ENCODE peak calls at places on chromosomes 3 and 15, in nine cellular contexts. Z is cardiac muscle cell, Q is K562, J is testis, T is right atrium auricular region, E is hepatocyte, O is kidney, W is lower lobe of right lung, V is IMR-90. D is an unnamed sample. For H3K4me1, the result is how much of the 10 kb centered on the place peaks cover.

GRCh38 chr3:141690366-141691072 is 47.6 kb upstream of the RNF7 start:
- DNase-seq in Z (no peak), Q (no peak), J (no peak), T (no peak), E (no peak), O (no peak), W (no peak), V (peak), D (no peak)

GRCh38 chr15:34436126-34436955 is 1.3 kb downstream of the GOLGA8A start:
- DNase-seq in Z (no peak), Q (peak), J (no peak), T (no peak), E (no peak), O (peak), W (no peak), V (no peak), D (no peak)

GRCh38 chr3:98596902-98597500 is 3.6 kb upstream of the CPOX start:
- DNase-seq in Z (peak), Q (peak), J (no peak), T (no peak), E (peak), O (no peak), W (no peak), V (peak), D (no peak)

GRCh38 chr15:60009124-60009523 is 5.0 kb downstream of the FOXB1 start:
- DNase-seq in Z (no peak), Q (no peak), J (no peak), T (no peak), E (no peak), O (no peak), W (no peak), V (no peak), D (no peak)

GRCh38 chr3:23712656-23713559 is 92.8 kb upstream of the UBE2E1 start:
- DNase-seq in Z (peak), Q (peak), J (peak), T (peak), E (peak), O (no peak), W (no peak), V (peak), D (peak)

GRCh38 chr3:103388214-103388613 is 953.4 kb downstream of the ZPLD1 start:
- DNase-seq in Z (no peak), Q (no peak), J (no peak), T (no peak), E (no peak), O (no peak), W (no peak), V (peak), D (no peak)

GRCh38 chr3:114632757-114633424 is 339.1 kb downstream of the TIGIT start:
- DNase-seq in Z (no peak), Q (no peak), J (no peak), T (no peak), E (no peak), O (no peak), W (no peak), V (no peak), D (no peak)

GRCh38 chr15:68469162-68470048 is 37.4 kb upstream of the ITGA11 start:
- DNase-seq in Z (no peak), Q (no peak), J (no peak), T (no peak), E (no peak), O (no peak), W (no peak), V (no peak), D (no peak)

GRCh38 chr3:149368201-149368849 is 9.1 kb downstream of the TM4SF1 start:
- DNase-seq in Z (no peak), Q (no peak), J (no peak), T (no peak), E (no peak), O (no peak), W (no peak), V (peak), D (no peak)

GRCh38 chr3:165696496-165696895 is 140.7 kb downstream of the BCHE start:
- DNase-seq in Z (no peak), Q (no peak), J (no peak), T (no peak), E (no peak), O (no peak), W (no peak), V (no peak), D (no peak)

GRCh38 chr3:125386811-125387210 is 11.7 kb upstream of the ZNF148 start:
- DNase-seq in Z (peak), Q (no peak), J (no peak), T (no peak), E (no peak), O (no peak), W (no peak), V (peak), D (no peak)

GRCh38 chr3:170809021-170809974 is 60.7 kb downstream of the RPL22L1 start:
- DNase-seq in Z (peak), Q (peak), J (peak), T (no peak), E (peak), O (no peak), W (no peak), V (peak), D (peak)

GRCh38 chr15:45134046-45134445 is 4.3 kb downstream of the DUOX1 start:
- DNase-seq in Z (no peak), Q (no peak), J (no peak), T (no peak), E (no peak), O (no peak), W (peak), V (no peak), D (no peak)

GRCh38 chr15:59885832-59886231 is 118.3 kb upstream of the FOXB1 start:
- DNase-seq in Z (peak), Q (no peak), J (no peak), T (no peak), E (peak), O (no peak), W (no peak), V (no peak), D (no peak)

GRCh38 chr3:14456794-14457193 is 54.4 kb downstream of the SLC6A6 start:
- DNase-seq in Z (no peak), Q (no peak), J (no peak), T (no peak), E (no peak), O (no peak), W (no peak), V (no peak), D (no peak)

GRCh38 chr15:55775316-55775715 is 32.4 kb upstream of the PRTG start:
- DNase-seq in Z (no peak), Q (no peak), J (no peak), T (no peak), E (peak), O (no peak), W (no peak), V (no peak), D (peak)

GRCh38 chr15:55108858-55109518 is 87.8 kb downstream of the RSL24D1 start:
- DNase-seq in Z (peak), Q (peak), J (peak), T (peak), E (peak), O (peak), W (peak), V (peak), D (peak)

GRCh38 chr3:13647314-13648059 is 98.6 kb downstream of the FBLN2 start:
- DNase-seq in Z (peak), Q (no peak), J (no peak), T (no peak), E (no peak), O (no peak), W (no peak), V (peak), D (no peak)

GRCh38 chr15:44243829-44244228 is 44.7 kb upstream of the GOLM2 start:
- DNase-seq in Z (no peak), Q (no peak), J (no peak), T (no peak), E (no peak), O (no peak), W (no peak), V (no peak), D (peak)

GRCh38 chr3:194306771-194307640 is 44.1 kb downstream of the CPN2 start:
- DNase-seq in Z (no peak), Q (no peak), J (no peak), T (no peak), E (no peak), O (no peak), W (no peak), V (no peak), D (no peak)

GRCh38 chr3:88057650-88058321 is 1.0 kb downstream of the CGGBP1 start:
- DNase-seq in Z (peak), Q (no peak), J (peak), T (no peak), E (peak), O (no peak), W (no peak), V (peak), D (no peak)

GRCh38 chr3:192835818-192836468 is 81.7 kb downstream of the MB21D2 start:
- DNase-seq in Z (peak), Q (no peak), J (no peak), T (no peak), E (no peak), O (no peak), W (peak), V (peak), D (no peak)

GRCh38 chr3:139975592-139976360 is 40.8 kb downstream of the CLSTN2 start:
- DNase-seq in Z (no peak), Q (no peak), J (no peak), T (no peak), E (no peak), O (no peak), W (no peak), V (no peak), D (no peak)

GRCh38 chr3:79517766-79518413 is 249.9 kb downstream of the ROBO1 start:
- DNase-seq in Z (peak), Q (peak), J (peak), T (no peak), E (peak), O (no peak), W (no peak), V (peak), D (peak)

GRCh38 chr3:122668930-122669730 is 11.5 kb upstream of the PARP14 start:
- DNase-seq in Z (peak), Q (no peak), J (no peak), T (no peak), E (peak), O (no peak), W (no peak), V (peak), D (peak)

GRCh38 chr3:194279701-194280360 is 71.3 kb downstream of the CPN2 start:
- DNase-seq in Z (no peak), Q (no peak), J (peak), T (peak), E (no peak), O (no peak), W (peak), V (no peak), D (no peak)

GRCh38 chr3:65348596-65348995 is 660.8 kb upstream of the ADAMTS9 start:
- DNase-seq in Z (peak), Q (no peak), J (no peak), T (no peak), E (peak), O (no peak), W (no peak), V (peak), D (no peak)

GRCh38 chr15:36844453-36845094 is 255.8 kb downstream of the MEIS2 start:
- DNase-seq in Z (peak), Q (no peak), J (no peak), T (no peak), E (peak), O (no peak), W (no peak), V (peak), D (no peak)

GRCh38 chr3:134378384-134378783 is 4.1 kb upstream of the AMOTL2 start:
- DNase-seq in Z (peak), Q (peak), J (peak), T (peak), E (peak), O (peak), W (peak), V (no peak), D (peak)

GRCh38 chr15:38623744-38624143 is 59.1 kb upstream of the RASGRP1 start:
- DNase-seq in Z (no peak), Q (no peak), J (peak), T (no peak), E (no peak), O (no peak), W (no peak), V (no peak), D (no peak)

GRCh38 chr3:152244156-152244888 is 24.4 kb upstream of the MBNL1 start:
- DNase-seq in Z (no peak), Q (peak), J (no peak), T (no peak), E (no peak), O (no peak), W (no peak), V (no peak), D (no peak)

GRCh38 chr15:70410371-70410975 is 312.8 kb upstream of the TLE3 start:
- DNase-seq in Z (no peak), Q (no peak), J (no peak), T (no peak), E (peak), O (no peak), W (no peak), V (no peak), D (no peak)

GRCh38 chr15:48946088-48946839 is 17.5 kb downstream of the SHC4 start:
- DNase-seq in Z (peak), Q (peak), J (peak), T (no peak), E (peak), O (no peak), W (no peak), V (peak), D (no peak)

GRCh38 chr3:11794927-11795326 is 51.8 kb downstream of the TAMM41 start:
- DNase-seq in Z (no peak), Q (no peak), J (no peak), T (no peak), E (no peak), O (no peak), W (no peak), V (no peak), D (no peak)

GRCh38 chr3:56691165-56692000 is 8.3 kb upstream of the TASOR start:
- DNase-seq in Z (no peak), Q (no peak), J (no peak), T (no peak), E (no peak), O (no peak), W (no peak), V (peak), D (no peak)

GRCh38 chr15:74800559-74801094 is 12.0 kb upstream of the LMAN1L start:
- DNase-seq in Z (no peak), Q (no peak), J (no peak), T (no peak), E (no peak), O (peak), W (peak), V (no peak), D (peak)
- H3K4me3 ChIP-seq in Z (no peak), Q (no peak), J (no peak), T (no peak), E (no peak), O (no peak), W (no peak), V (no peak), D (no peak)

DNA sequence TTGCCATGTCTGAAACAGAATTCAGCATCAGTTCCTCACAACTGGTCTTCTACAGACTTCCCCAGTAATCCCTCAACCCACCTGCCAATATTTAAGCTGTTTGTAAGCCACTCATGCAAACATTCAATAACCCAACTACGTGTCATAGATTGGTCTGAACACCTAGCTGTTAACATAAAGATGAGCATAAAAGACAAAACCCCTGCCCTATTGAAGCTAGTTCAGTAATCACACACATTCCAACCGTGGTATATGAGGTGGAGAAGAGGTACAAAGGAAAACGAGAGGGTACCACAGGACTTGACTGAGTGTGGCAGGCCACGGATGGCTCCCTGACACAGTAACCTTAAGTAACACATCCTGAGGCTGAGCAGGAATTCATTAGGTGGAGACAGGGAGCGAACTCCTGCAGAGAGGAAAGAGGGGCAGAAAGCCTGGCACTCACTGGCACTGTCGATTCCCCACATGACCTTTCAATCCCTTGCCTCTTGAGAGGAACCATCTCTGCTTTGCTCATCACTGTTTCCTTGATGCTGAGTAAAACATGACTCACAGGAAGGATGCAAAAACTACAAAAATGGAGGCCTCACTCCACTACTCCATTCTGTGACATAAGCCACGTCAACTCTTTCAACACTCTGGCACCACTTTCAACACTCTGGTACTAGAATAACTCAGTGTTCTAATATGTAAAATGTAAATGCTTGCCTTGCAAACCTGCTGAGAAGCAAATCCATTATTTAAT is 31.3 kb downstream of the RPN1 start:
- DNase-seq in Z (peak), Q (no peak), J (no peak), T (no peak), E (no peak), O (no peak), W (no peak), V (peak), D (no peak)
- H3K4me1 ChIP-seq in Z (under half), Q (under half), J (under half), T (under half), E (under half), O (under half), W (under half), V (under half), D (under half)

GRCh38 chr3:43865376-43865775 is 174.6 kb downstream of the ABHD5 start:
- DNase-seq in Z (no peak), Q (no peak), J (no peak), T (peak), E (no peak), O (no peak), W (no peak), V (no peak), D (no peak)
- TF ChIP-seq CTCF in Z (no peak), Q (no peak), J (no peak), T (no peak), E (no peak), O (no peak), W (no peak), V (no peak), D (no peak)

DNA sequence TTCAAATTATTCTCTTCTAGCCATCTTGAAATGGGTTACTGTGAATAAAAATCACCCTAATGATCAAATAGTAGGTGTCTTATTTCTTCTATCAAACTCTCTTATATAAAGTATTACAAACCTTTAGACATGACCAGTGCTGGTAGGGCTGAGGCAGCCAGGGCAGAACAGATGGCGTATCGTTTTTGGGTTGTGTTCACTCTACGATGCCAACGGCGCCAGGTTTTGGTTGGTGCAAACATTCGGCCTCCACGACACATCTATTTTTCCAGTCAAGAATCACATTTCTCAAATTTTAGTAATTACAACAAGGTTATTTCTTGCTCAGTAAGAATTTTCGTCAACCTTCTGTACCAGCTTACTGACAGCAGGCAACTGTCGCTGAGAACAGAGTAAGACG is 2.2 kb downstream of the RPL4 start:
- DNase-seq in Z (no peak), Q (no peak), J (peak), T (no peak), E (no peak), O (no peak), W (no peak), V (no peak), D (no peak)
- H3K4me3 ChIP-seq in Z (peak), Q (peak), J (no peak), T (no peak), E (no peak), O (no peak), W (peak), V (no peak), D (no peak)

DNA sequence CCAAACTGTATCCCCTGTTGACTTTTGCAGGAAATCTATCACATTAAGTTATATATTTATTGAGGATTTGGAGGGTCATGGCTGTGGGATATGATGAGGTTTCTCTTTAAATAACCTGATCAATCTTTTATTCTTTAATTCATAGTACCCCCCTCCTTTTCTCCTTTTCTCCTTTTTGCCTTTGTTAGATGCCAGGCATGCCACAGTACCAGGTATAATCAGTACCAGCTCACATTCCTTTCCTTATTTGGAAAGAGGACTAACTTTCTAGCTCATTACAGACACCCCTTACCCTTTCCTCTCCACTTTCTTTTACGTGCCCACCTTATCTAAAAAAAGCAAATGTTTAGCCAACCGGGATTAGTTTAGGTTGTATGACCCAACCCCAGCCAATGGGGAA is 326.4 kb upstream of the NAALADL2 start:
- DNase-seq in Z (no peak), Q (no peak), J (no peak), T (no peak), E (no peak), O (no peak), W (no peak), V (no peak), D (no peak)
- H3K4me1 ChIP-seq in Z (under half), Q (under half), J (under half), T (under half), E (under half), O (under half), W (under half), V (under half), D (under half)

DNA sequence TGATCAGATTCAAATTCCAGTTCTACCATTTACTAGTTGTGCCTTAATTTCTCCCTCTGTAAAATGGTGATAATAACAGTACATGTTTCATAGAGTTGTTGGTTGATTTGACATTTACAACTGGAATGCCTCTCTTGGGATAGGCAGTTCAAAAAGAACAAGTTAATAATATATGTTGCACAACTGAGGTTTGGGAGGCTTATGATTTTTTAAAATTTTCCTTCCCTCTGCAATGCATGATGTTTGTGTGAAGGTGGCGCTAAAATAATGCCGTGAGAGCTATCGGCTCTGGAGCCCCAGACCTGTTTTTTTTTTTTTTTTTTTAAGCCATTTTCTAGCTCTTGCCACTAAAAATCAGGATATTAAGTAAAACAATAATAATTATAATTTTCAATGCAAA is 18.6 kb downstream of the DNAJB11 start:
- DNase-seq in Z (peak), Q (peak), J (no peak), T (no peak), E (no peak), O (no peak), W (no peak), V (peak), D (no peak)
- TF ChIP-seq CTCF in Z (peak), Q (peak), J (no peak), T (no peak), E (peak), O (no peak), W (no peak), V (peak), D (peak)